ENCODE peak calls at places on chromosome 22, in five cellular contexts. M is HuH-7.5, X is T-helper 1 cell, C is kidney glomerular epithelial cell, P is NCI-H510A treated with DMSO at 0.1 percent for 48 hours. N is an unnamed sample.
A peak's percentile ranks its signal among the peaks of the same experiment; 100 is the strongest.

GRCh38 chr22:43449205-43449830 is 37.5 kb downstream of the MPPED1 start:
- DNase-seq in M (no peak), P (no peak), X (no peak), C (no peak), N (peak; percentile 4)

GRCh38 chr22:27273386-27273785 is 528.2 kb downstream of the MN1 start:
- DNase-seq in C (no peak), P (no peak), X (no peak), M (no peak), N (no peak)

GRCh38 chr22:38080847-38081635 is 2.9 kb downstream of the SLC16A8 start:
- DNase-seq in M (no peak), X (no peak), P (no peak), C (no peak), N (no peak)

GRCh38 chr22:40826984-40827741 is 8.0 kb upstream of the SLC25A17 start:
- DNase-seq in X (no peak), P (no peak), M (no peak), C (no peak), N (peak; percentile 41)

GRCh38 chr22:50141891-50142363 is 28.6 kb upstream of the PANX2 start:
- DNase-seq in P (peak; percentile 26), X (no peak), C (no peak), M (no peak), N (no peak)

GRCh38 chr22:36104988-36105387 is 55.6 kb downstream of the APOL3 start:
- DNase-seq in P (no peak), C (no peak), M (no peak), X (no peak), N (no peak)

GRCh38 chr22:38717244-38717643 is 11.5 kb downstream of the GTPBP1 start:
- DNase-seq in P (no peak), M (no peak), X (no peak), C (no peak), N (no peak)

GRCh38 chr22:17281026-17281809 is 62.0 kb upstream of the ADA2 start:
- DNase-seq in C (no peak), P (peak; percentile 39), X (no peak), M (no peak), N (no peak)

GRCh38 chr22:49622241-49623105 is 205.2 kb downstream of the BRD1 start:
- DNase-seq in M (no peak), X (no peak), C (no peak), P (no peak), N (no peak)

GRCh38 chr22:21921729-21922128 is 30.9 kb downstream of the PPM1F start:
- DNase-seq in C (no peak), P (no peak), M (no peak), X (no peak), N (no peak)

GRCh38 chr22:43542681-43543521 is 131.1 kb downstream of the MPPED1 start:
- DNase-seq in C (no peak), X (no peak), M (no peak), P (no peak), N (no peak)

GRCh38 chr22:42173183-42173926 is 42.7 kb upstream of the CYP2D6 start:
- DNase-seq in X (no peak), M (no peak), C (no peak), P (no peak), N (no peak)

GRCh38 chr22:47320560-47320959 is 558.1 kb downstream of the TBC1D22A start:
- DNase-seq in M (no peak), C (no peak), P (no peak), X (no peak), N (no peak)

GRCh38 chr22:39144101-39144815 is 8.2 kb downstream of the CBX7 start:
- DNase-seq in X (peak; percentile 40), P (no peak), M (no peak), C (peak; percentile 36), N (peak; percentile 64)

GRCh38 chr22:46106279-46107022 is 43.9 kb upstream of the PPARA start:
- DNase-seq in M (no peak), C (no peak), P (no peak), X (no peak), N (no peak)

GRCh38 chr22:42939941-42940653 is 74.9 kb downstream of the PACSIN2 start:
- DNase-seq in X (no peak), C (peak; percentile 77), P (peak; percentile 34), M (peak; percentile 56), N (peak; percentile 72)

GRCh38 chr22:23762866-23763578 is at the start of gene C22orf15:
- DNase-seq in M (no peak), P (no peak), X (no peak), C (no peak), N (no peak)

GRCh38 chr22:20264614-20265452 is 3.3 kb downstream of the RTN4R start:
- DNase-seq in C (no peak), M (no peak), P (no peak), X (no peak), N (no peak)

GRCh38 chr22:37943471-37944198 is 9.8 kb downstream of the C22orf23 start:
- DNase-seq in P (no peak), C (no peak), M (no peak), X (no peak), N (no peak)

GRCh38 chr22:46066691-46067090 is 83.6 kb upstream of the PPARA start:
- DNase-seq in C (no peak), P (no peak), X (no peak), M (no peak), N (no peak)

GRCh38 chr22:46280999-46281623 is 13.3 kb downstream of the TTC38 start:
- DNase-seq in C (no peak), M (no peak), P (no peak), X (no peak), N (no peak)